ENCODE peak calls at places on chromosomes 7 and 10, in five cellular contexts. Y is CD8-positive, alpha-beta T cell; Z is GM23338; K is mesendoderm; C is CD4-positive, alpha-beta memory T cell. Q is an unnamed sample. For H3K4me1, the result is how much of the 10 kb centered on the place peaks cover.

GRCh38 chr10:11918384-11918783 is 95.2 kb downstream of the PROSER2 start:
- DNase-seq in Y (no peak), Z (no peak), K (no peak), C (no peak), Q (no peak)

GRCh38 chr10:118922972-118923371 is 106.5 kb upstream of the NANOS1 start:
- DNase-seq in Y (no peak), Z (no peak), K (no peak), C (no peak), Q (no peak)

GRCh38 chr10:79490400-79491081 is 21.8 kb upstream of the EIF5AL1 start:
- DNase-seq in Y (no peak), Z (no peak), K (peak), C (no peak), Q (no peak)

GRCh38 chr7:145848691-145849090 is 267.9 kb upstream of the CNTNAP2 start:
- DNase-seq in Y (no peak), Z (peak), K (peak), C (no peak), Q (no peak)

GRCh38 chr10:108360187-108360586 is 1195.7 kb upstream of the SORCS1 start:
- DNase-seq in Y (no peak), Z (no peak), K (peak), C (no peak), Q (no peak)

GRCh38 chr10:86600296-86600695 is 54.1 kb upstream of the OPN4 start:
- DNase-seq in Y (no peak), Z (no peak), K (no peak), C (no peak), Q (no peak)

GRCh38 chr10:33355267-33355666 is 20.8 kb upstream of the NRP1 start:
- DNase-seq in Y (no peak), Z (no peak), K (no peak), C (no peak), Q (no peak)

GRCh38 chr7:127409629-127410028 is 17.1 kb upstream of the ZNF800 start:
- DNase-seq in Y (no peak), Z (peak), K (peak), C (no peak), Q (no peak)

GRCh38 chr10:109957092-109957797 is 33.9 kb upstream of the XPNPEP1 start:
- DNase-seq in Y (no peak), Z (no peak), K (no peak), C (no peak), Q (no peak)

GRCh38 chr7:74199551-74200355 is 10.1 kb upstream of the LAT2 start:
- DNase-seq in Y (no peak), Z (peak), K (peak), C (no peak), Q (no peak)

GRCh38 chr7:101594790-101595189 is 34.3 kb downstream of the MYL10 start:
- DNase-seq in Y (no peak), Z (no peak), K (no peak), C (no peak), Q (no peak)

GRCh38 chr10:102017295-102017694 is 38.7 kb downstream of the ARMH3 start:
- DNase-seq in Y (no peak), Z (no peak), K (no peak), C (no peak), Q (no peak)

GRCh38 chr7:31384461-31384860 is 43.9 kb upstream of the NEUROD6 start:
- DNase-seq in Y (no peak), Z (no peak), K (peak), C (no peak), Q (no peak)

GRCh38 chr7:66356277-66356721 is 151.2 kb downstream of the TPST1 start:
- DNase-seq in Y (no peak), Z (no peak), K (no peak), C (no peak), Q (no peak)

GRCh38 chr7:101140746-101141382 is 13.4 kb upstream of the AP1S1 start:
- DNase-seq in Y (no peak), Z (no peak), K (no peak), C (no peak), Q (peak)

GRCh38 chr7:108091461-108091831 is 38.7 kb downstream of the LAMB4 start:
- DNase-seq in Y (no peak), Z (no peak), K (peak), C (no peak), Q (no peak)

GRCh38 chr7:26449175-26450165 is 157.8 kb downstream of the SNX10 start:
- DNase-seq in Y (no peak), Z (no peak), K (no peak), C (no peak), Q (no peak)

GRCh38 chr10:113177163-113177935 is 227.3 kb downstream of the TCF7L2 start:
- DNase-seq in Y (peak), Z (no peak), K (no peak), C (no peak), Q (no peak)

GRCh38 chr7:4163565-4164203 is 518.4 kb upstream of the FOXK1 start:
- DNase-seq in Y (no peak), Z (no peak), K (no peak), C (no peak), Q (no peak)

GRCh38 chr7:17367502-17367901 is 69.0 kb downstream of the AHR start:
- DNase-seq in Y (no peak), Z (no peak), K (no peak), C (no peak), Q (no peak)

GRCh38 chr10:96585726-96586418 is 940 bp downstream of the TM9SF3 start:
- DNase-seq in Y (no peak), Z (peak), K (no peak), C (peak), Q (no peak)

GRCh38 chr7:46494026-46494425 is 573.0 kb upstream of the IGFBP3 start:
- DNase-seq in Y (no peak), Z (no peak), K (no peak), C (no peak), Q (no peak)

GRCh38 chr10:58143944-58144343 is 123.8 kb downstream of the IPMK start:
- DNase-seq in Y (no peak), Z (no peak), K (no peak), C (no peak), Q (no peak)

GRCh38 chr7:128914566-128915151 is 4.2 kb upstream of the KCP start:
- DNase-seq in Y (no peak), Z (peak), K (no peak), C (no peak), Q (no peak)

GRCh38 chr7:2921748-2922147 is 77.6 kb upstream of the GNA12 start:
- DNase-seq in Y (no peak), Z (peak), K (peak), C (no peak), Q (no peak)

GRCh38 chr10:29731760-29732159 is 97.0 kb upstream of the SVIL start:
- DNase-seq in Y (no peak), Z (peak), K (no peak), C (no peak), Q (no peak)

GRCh38 chr7:3063016-3063753 is 19.5 kb upstream of the CARD11 start:
- DNase-seq in Y (peak), Z (no peak), K (no peak), C (peak), Q (no peak)

GRCh38 chr7:152663926-152664325 is 12.0 kb downstream of the XRCC2 start:
- DNase-seq in Y (no peak), Z (no peak), K (no peak), C (no peak), Q (no peak)

GRCh38 chr7:97145068-97145467 is 27.6 kb downstream of the SDHAF3 start:
- DNase-seq in Y (no peak), Z (no peak), K (no peak), C (peak), Q (no peak)

GRCh38 chr10:112797908-112798307 is 152.1 kb upstream of the TCF7L2 start:
- DNase-seq in Y (no peak), Z (no peak), K (no peak), C (no peak), Q (no peak)

GRCh38 chr7:18508441-18509427 is 13.2 kb downstream of the HDAC9 start:
- DNase-seq in Y (no peak), Z (peak), K (peak), C (no peak), Q (no peak)

GRCh38 chr7:92244803-92245486 is 769 bp downstream of the KRIT1 start:
- DNase-seq in Y (no peak), Z (no peak), K (no peak), C (peak), Q (no peak)

GRCh38 chr7:152335900-152336571 is 99.8 kb downstream of the KMT2C start:
- DNase-seq in Y (no peak), Z (no peak), K (no peak), C (peak), Q (no peak)

GRCh38 chr7:107972075-107972482 is 30.9 kb downstream of the LAMB1 start:
- DNase-seq in Y (no peak), Z (no peak), K (no peak), C (no peak), Q (no peak)

GRCh38 chr10:104329754-104330153 is 8.5 kb downstream of the ITPRIP start:
- DNase-seq in Y (no peak), Z (no peak), K (no peak), C (no peak), Q (no peak)

GRCh38 chr10:104333037-104333727 is 5.1 kb downstream of the ITPRIP start:
- DNase-seq in Y (peak), Z (peak), K (peak), C (peak), Q (no peak)

GRCh38 chr10:104332243-104333036 is 5.8 kb downstream of the ITPRIP start:
- DNase-seq in Y (peak), Z (no peak), K (peak), C (no peak), Q (no peak)

GRCh38 chr10:104330168-104331117 is 7.8 kb downstream of the ITPRIP start:
- DNase-seq in Y (no peak), Z (no peak), K (peak), C (no peak), Q (no peak)

GRCh38 chr10:104331208-104331838 is 6.9 kb downstream of the ITPRIP start:
- DNase-seq in Y (no peak), Z (peak), K (peak), C (no peak), Q (no peak)
- H3K4me1 ChIP-seq in Y (half or more), Z (half or more), K (half or more), C (half or more), Q (half or more)

DNA sequence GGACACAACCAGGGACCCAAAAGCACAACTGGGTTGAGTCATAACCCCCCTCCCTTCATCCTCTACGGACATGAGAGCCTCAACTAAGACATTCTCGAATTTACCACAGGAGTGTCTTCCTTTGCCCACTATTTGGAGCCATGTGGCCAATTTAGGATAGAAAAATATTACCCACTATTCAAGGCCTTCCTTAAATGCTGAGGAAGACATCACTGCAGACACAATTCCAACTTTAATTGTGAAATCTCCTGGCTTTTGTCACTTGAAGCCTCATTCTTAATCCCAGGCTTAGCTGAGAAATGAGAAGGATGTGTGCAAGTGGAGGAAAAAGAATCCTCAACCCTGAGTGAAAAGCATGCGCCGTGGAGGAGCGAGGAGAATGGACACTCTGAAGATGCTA is 11.8 kb downstream of the CTBP2 start:
- DNase-seq in Y (no peak), Z (no peak), K (no peak), C (no peak), Q (no peak)
- H3K4me1 ChIP-seq in Y (under half), Z (half or more), K (under half), C (under half), Q (under half)

DNA sequence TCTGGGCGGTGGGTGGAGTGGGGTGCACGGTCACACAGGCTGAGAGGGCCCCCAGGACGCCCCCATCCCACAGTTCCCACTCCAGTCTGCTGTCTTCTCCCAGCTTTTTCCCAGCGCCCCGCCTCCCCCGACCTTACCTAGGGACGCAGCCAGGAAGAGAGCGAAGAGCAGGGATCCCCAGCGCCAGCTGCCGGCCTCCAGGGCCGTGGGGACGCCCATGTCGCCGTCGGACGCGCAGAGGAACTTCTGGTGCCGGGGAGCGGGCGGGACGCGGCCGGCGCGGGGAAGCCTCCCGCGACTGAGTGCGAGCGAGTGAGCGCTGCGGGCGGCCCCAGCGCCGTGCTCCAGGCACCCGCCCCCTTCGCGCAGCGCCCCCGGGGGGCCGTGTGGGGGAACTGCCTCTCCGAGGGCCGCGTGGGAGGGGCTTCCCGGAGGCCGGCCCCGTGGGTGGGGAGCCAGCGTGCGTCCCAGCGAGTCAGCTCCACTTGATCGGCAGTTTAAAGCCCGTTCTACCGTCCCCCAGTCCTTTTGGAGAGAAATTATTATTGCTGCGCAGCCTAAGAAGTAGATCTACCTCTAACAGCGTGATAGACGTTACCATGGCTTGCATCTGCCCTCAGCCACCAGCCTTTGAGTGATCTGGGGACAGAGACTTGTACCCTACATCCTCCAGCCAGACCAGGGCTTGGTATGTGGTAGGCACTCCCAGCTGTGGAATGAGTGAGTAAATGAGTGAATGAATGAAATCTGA is at the start of gene VSIR:
- DNase-seq in Y (peak), Z (peak), K (peak), C (peak), Q (peak)
- H3K4me1 ChIP-seq in Y (half or more), Z (under half), K (under half), C (half or more), Q (half or more)

GRCh38 chr7:76349313-76349885 is 9.4 kb downstream of the YWHAG start:
- DNase-seq in Y (no peak), Z (no peak), K (no peak), C (no peak), Q (no peak)

GRCh38 chr7:76351372-76351771 is 7.4 kb downstream of the YWHAG start:
- DNase-seq in Y (no peak), Z (no peak), K (no peak), C (no peak), Q (no peak)

GRCh38 chr7:76346097-76346496 is 12.7 kb downstream of the YWHAG start:
- DNase-seq in Y (no peak), Z (no peak), K (no peak), C (no peak), Q (no peak)

GRCh38 chr7:76346778-76347177 is 12.0 kb downstream of the YWHAG start:
- DNase-seq in Y (no peak), Z (no peak), K (no peak), C (no peak), Q (no peak)

GRCh38 chr7:76347710-76348109 is 11.1 kb downstream of the YWHAG start:
- DNase-seq in Y (no peak), Z (no peak), K (no peak), C (no peak), Q (no peak)
- H3K4me1 ChIP-seq in Y (under half), Z (under half), K (under half), C (under half), Q (under half)

Q was measured in DND-41.